ENCODE peak calls at places on chromosome 2, in seven cellular contexts. C is neural progenitor cell, K is GM23248, S is GM23338, F is SK-N-SH, T is MM.1S, I is PC-3. X is an unnamed sample.

GRCh38 chr2:55459278-55459677 is 39.6 kb upstream of the CCDC88A start:
- DNase-seq in C (no peak), K (no peak), S (no peak), F (no peak), T (no peak), I (no peak), X (no peak)

GRCh38 chr2:120731175-120731574 is 4.5 kb upstream of the GLI2 start:
- DNase-seq in C (no peak), K (no peak), S (no peak), F (no peak), T (no peak), I (no peak), X (no peak)

GRCh38 chr2:42082026-42082425 is 34.2 kb downstream of the PKDCC start:
- DNase-seq in C (no peak), K (no peak), S (no peak), F (no peak), T (no peak), I (no peak), X (no peak)

GRCh38 chr2:110157153-110157793 is 41.7 kb upstream of the MALL start:
- DNase-seq in C (peak; percentile 32), K (peak; percentile 83), S (peak; percentile 55), F (peak; percentile 48), T (peak; percentile 68), I (peak; percentile 82), X (peak; percentile 58)

GRCh38 chr2:56589194-56589593 is 405.4 kb downstream of the CCDC85A start:
- DNase-seq in C (no peak), K (no peak), S (no peak), F (no peak), T (no peak), I (peak; percentile 22), X (no peak)

GRCh38 chr2:135974036-135974435 is 11.4 kb downstream of the DARS1 start:
- DNase-seq in C (no peak), K (no peak), S (no peak), F (no peak), T (no peak), I (no peak), X (no peak)

GRCh38 chr2:189674374-189675112 is at the start of gene ANKAR:
- DNase-seq in C (peak; percentile 96), K (peak; percentile 96), S (peak; percentile 94), F (peak; percentile 93), T (peak; percentile 93), I (peak; percentile 87), X (peak; percentile 50)

GRCh38 chr2:168717790-168718502 is 84.5 kb upstream of the NOSTRIN start:
- DNase-seq in C (no peak), K (no peak), S (no peak), F (no peak), T (no peak), I (no peak), X (no peak)

GRCh38 chr2:230914886-230915285 is 10.2 kb downstream of the GPR55 start:
- DNase-seq in C (no peak), K (no peak), S (no peak), F (no peak), T (no peak), I (no peak), X (no peak)
- H3F3A ChIP-seq in C (no peaks in the 10 kb centered on the region), K (no peaks in the 10 kb centered on the region), S (no peaks in the 10 kb centered on the region), F (no peaks in the 10 kb centered on the region), T (no peaks in the 10 kb centered on the region), I (no peaks in the 10 kb centered on the region), X (no peaks in the 10 kb centered on the region)

GRCh38 chr2:226977775-226978190 is 141.9 kb downstream of the RHBDD1 start:
- DNase-seq in C (no peak), K (peak; percentile 64), S (no peak), F (peak; percentile 27), T (no peak), I (peak; percentile 77), X (no peak)

GRCh38 chr2:226970362-226970761 is 134.5 kb downstream of the RHBDD1 start:
- DNase-seq in C (no peak), K (peak; percentile 15), S (no peak), F (no peak), T (peak; percentile 84), I (no peak), X (no peak)

GRCh38 chr2:226971029-226971584 is 135.3 kb downstream of the RHBDD1 start:
- DNase-seq in C (no peak), K (no peak), S (no peak), F (no peak), T (peak; percentile 55), I (no peak), X (no peak)

GRCh38 chr2:226971770-226972169 is 135.9 kb downstream of the RHBDD1 start:
- DNase-seq in C (no peak), K (no peak), S (no peak), F (no peak), T (peak; percentile 60), I (no peak), X (no peak)

GRCh38 chr2:226973821-226974220 is 138.0 kb downstream of the RHBDD1 start:
- DNase-seq in C (no peak), K (no peak), S (no peak), F (no peak), T (no peak), I (no peak), X (no peak)
- H3K4me3 ChIP-seq in C (no peak overlapping the region), K (no peak overlapping the region), S (no peak overlapping the region), F (no peak overlapping the region), T (no peak overlapping the region), I (no peak overlapping the region), X (no peak overlapping the region)

GRCh38 chr2:126994340-126994777 is 95.7 kb downstream of the TEX51 start:
- DNase-seq in C (no peak), K (no peak), S (no peak), F (no peak), T (no peak), I (no peak), X (no peak)
- H3F3A ChIP-seq in C (no peaks in the 10 kb centered on the region), K (no peaks in the 10 kb centered on the region), S (no peaks in the 10 kb centered on the region), F (no peaks in the 10 kb centered on the region), T (no peaks in the 10 kb centered on the region), I (no peaks in the 10 kb centered on the region), X (no peaks in the 10 kb centered on the region)

DNA sequence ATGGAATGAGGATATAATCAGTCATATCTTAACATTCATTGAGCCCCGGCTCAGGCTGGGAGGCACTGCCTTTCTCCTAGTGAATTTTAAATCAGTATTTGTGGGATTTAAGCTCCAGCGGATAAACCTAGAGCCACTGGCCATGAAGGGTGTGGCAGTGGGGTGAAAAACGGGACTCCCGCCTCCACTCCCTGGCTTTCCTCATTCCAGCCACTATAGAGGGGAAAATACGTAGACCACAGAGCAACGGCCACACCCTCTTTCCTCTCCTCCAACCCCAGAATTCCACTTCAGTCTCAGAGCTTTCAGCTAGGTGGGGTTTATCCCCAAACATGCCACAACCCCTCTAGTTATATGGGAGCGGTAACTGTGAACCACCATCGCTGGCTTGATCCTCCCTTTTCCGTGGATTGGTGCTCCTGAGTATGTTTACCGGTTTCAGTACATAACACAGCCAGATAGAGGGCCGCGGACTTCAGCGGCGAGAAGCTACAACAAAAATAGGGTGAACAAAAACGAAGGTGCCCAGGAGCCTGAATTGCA is 70.6 kb upstream of the ITGB6 start:
- DNase-seq in C (no peak), K (peak; percentile 69), S (peak; percentile 53), F (peak; percentile 15), T (no peak), I (no peak), X (peak; percentile 71)
- H3K4me3 ChIP-seq in C (peak overlapping the region; percentile 40), K (peak overlapping the region; percentile 57), S (peak overlapping the region; percentile 62), F (no peak overlapping the region), T (no peak overlapping the region), I (no peak overlapping the region), X (peak overlapping the region; percentile 52)

DNA sequence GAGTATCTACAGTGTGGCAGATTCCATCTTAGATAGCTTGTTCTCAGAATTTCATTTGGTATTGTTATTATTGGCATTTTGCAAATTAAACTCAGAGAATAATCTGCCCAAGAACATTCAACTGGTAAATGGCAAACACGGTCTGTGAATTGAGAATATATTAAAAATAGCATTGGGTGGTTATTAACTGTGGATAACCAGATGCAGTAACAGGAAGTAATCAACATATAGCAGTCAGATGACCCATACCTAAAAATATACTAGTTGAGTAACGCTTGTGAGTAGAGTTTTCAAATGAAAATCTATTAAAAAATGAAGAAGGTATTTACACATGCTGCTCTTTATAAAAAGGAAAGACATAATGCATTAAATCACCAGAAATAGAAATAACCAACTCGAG is 129.5 kb downstream of the ZNF804A start:
- DNase-seq in C (no peak), K (no peak), S (no peak), F (no peak), T (peak; percentile 38), I (no peak), X (no peak)
- H3F3A ChIP-seq in C (no peaks in the 10 kb centered on the region), K (no peaks in the 10 kb centered on the region), S (no peaks in the 10 kb centered on the region), F (no peaks in the 10 kb centered on the region), T (no peaks in the 10 kb centered on the region), I (no peaks in the 10 kb centered on the region), X (no peaks in the 10 kb centered on the region)